ENCODE peak calls at places on chromosomes 4 and X, in four cellular contexts. P, D, R and O are unnamed samples.

GRCh38 chrX:72018277-72019112 is 107.8 kb downstream of the NHSL2 start:
- DNase-seq in P (peak), D (peak), R (peak), O (peak)

GRCh38 chr4:38099020-38099600 is 138.9 kb downstream of the PTTG2 start:
- DNase-seq in P (no peak), D (no peak), R (no peak), O (no peak)

GRCh38 chrX:25131055-25131454 is 115.3 kb upstream of the ARX start:
- DNase-seq in P (no peak), D (no peak), R (no peak), O (no peak)

GRCh38 chr4:118931791-118932190 is 43.1 kb downstream of the SYNPO2 start:
- DNase-seq in P (no peak), D (no peak), R (no peak), O (no peak)

GRCh38 chr4:13544556-13545393 is 467 bp upstream of the NKX3-2 start:
- DNase-seq in P (peak), D (peak), R (peak), O (peak)

GRCh38 chrX:97616883-97617510 is 733.3 kb downstream of the RPA4 start:
- DNase-seq in P (no peak), D (no peak), R (no peak), O (no peak)

GRCh38 chr4:184854673-184855072 is 28.9 kb upstream of the ACSL1 start:
- DNase-seq in P (no peak), D (no peak), R (no peak), O (no peak)

GRCh38 chrX:75154871-75155270 is 1.2 kb downstream of the ABCB7 start:
- DNase-seq in P (no peak), D (no peak), R (no peak), O (no peak)

GRCh38 chr4:10237131-10237530 is 120.5 kb upstream of the WDR1 start:
- DNase-seq in P (no peak), D (no peak), R (no peak), O (no peak)

GRCh38 chr4:184322328-184323025 is 104.8 kb upstream of the ENPP6 start:
- DNase-seq in P (no peak), D (no peak), R (no peak), O (no peak)

DNA sequence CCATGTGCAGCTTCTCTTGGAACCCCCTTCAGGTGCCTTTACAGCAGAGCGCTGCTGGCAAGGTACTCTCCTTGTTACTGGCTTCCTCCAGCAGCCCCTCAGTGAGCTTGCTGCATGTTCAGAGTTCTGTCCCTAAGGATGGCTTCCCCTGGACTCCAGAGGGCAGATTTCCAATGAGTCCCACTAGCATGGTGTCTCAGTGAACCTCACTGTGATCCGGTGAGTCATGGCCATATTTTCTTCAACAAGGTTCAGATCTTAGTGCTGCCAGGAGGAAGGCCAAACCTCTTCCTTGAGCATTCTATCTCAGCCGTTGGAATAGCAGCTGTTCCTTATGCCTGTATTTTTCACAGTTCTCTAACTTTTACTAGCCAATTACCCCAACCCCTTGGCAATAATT is 98.8 kb downstream of the CASK start:
- DNase-seq in P (no peak), D (no peak), R (no peak), O (no peak)
- TF ChIP-seq CTCF in P (no peak), D (no peak), R (no peak), O (no peak)

GRCh38 chr4:162499478-162499877 is 335.7 kb upstream of the FSTL5 start:
- DNase-seq in P (no peak), D (no peak), R (no peak), O (no peak)
- TF ChIP-seq CTCF in P (no peak), D (no peak), R (no peak), O (peak)

GRCh38 chrX:121322159-121322558 is 274.7 kb downstream of the GLUD2 start:
- DNase-seq in P (no peak), D (no peak), R (no peak), O (no peak)
- TF ChIP-seq CTCF in P (no peak), D (no peak), R (no peak), O (no peak)

GRCh38 chrX:41457618-41458192 is 10.6 kb downstream of the NYX start:
- DNase-seq in P (no peak), D (peak), R (no peak), O (no peak)
- TF ChIP-seq CTCF in P (no peak), D (peak), R (no peak), O (peak)

DNA sequence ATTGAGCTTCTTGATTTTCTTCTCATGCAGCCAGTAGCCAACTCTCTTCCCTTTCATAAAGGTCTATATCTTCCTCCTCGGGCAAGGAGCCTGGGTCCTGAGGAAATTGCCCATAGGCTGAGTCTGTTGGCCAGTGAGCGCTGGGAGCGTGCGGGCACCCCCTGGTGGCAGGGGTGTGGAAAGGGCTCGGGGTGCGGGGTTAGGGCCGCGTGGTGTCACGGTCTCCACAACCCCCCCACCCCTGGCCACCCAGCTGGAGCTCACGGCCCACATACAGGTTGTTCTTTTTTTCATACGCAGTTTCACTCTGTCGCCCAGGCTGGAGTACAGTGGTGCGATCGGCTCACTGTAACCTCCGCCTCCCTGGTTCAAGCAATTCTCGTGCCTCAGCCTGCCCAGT is 13.1 kb downstream of the RBM10 start:
- DNase-seq in P (peak), D (no peak), R (no peak), O (no peak)
- TF ChIP-seq CTCF in P (no peak), D (peak), R (no peak), O (peak)

DNA sequence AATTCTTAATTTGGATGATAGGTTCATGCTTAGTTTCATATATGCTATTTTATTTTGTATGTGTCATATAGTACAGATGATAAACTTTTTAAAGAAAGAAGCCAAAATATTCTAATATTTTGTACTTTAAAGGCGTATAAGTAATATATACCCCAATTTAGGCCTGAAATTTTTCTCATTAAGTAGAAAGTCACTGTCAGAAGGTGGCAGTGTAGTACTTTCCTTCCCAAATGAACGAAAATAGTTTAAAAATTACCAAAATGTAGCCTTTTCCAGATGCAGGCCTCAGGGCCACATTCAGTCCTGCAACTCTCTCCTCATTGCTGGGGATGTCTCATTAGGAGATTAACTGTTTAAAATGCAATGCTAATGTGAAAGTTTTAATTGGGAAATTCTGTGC is 1263.6 kb downstream of the C4orf33 start:
- DNase-seq in P (no peak), D (no peak), R (no peak), O (no peak)
- TF ChIP-seq CTCF in P (no peak), D (peak), R (peak), O (peak)

DNA sequence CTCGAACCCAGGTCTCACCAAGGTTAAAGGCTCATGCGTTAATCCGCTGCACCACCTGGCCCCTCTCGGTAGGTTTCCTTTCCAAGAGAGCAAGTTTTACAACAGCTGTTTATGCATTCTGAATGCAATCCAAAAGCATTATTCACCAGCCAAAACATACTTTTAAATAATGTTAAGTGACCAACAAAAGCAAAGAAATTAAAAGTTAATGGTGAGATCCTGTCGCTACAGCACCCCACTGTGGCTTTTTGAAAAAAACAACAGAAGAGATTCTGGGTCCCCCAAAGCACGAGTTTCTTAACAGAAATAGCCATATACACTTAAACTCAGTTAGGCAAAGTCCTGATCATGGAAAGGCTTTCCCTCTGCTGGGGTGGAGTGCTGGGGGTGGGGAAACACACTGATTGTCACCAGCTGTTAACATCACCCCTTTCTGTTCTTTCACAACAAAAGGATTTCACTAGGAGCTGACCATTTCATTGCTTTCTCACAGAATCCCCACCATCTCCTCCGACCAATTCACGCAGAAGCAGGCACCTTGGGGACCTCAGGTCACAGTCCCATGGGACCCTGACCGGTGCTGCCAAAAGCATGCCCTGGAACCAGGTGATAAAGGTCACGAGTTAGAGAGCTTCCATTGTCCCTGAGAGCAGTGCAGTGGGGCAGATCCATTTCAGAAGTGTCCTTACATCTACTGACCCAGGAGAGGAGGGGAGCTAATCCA is 51.2 kb downstream of the ZNF827 start:
- DNase-seq in P (no peak), D (no peak), R (no peak), O (no peak)
- TF ChIP-seq CTCF in P (no peak), D (no peak), R (no peak), O (no peak)

GRCh38 chr4:66633472-66633871 is 911.8 kb downstream of the CENPC start:
- DNase-seq in P (no peak), D (no peak), R (no peak), O (no peak)
- TF ChIP-seq CTCF in P (no peak), D (no peak), R (no peak), O (no peak)

DNA sequence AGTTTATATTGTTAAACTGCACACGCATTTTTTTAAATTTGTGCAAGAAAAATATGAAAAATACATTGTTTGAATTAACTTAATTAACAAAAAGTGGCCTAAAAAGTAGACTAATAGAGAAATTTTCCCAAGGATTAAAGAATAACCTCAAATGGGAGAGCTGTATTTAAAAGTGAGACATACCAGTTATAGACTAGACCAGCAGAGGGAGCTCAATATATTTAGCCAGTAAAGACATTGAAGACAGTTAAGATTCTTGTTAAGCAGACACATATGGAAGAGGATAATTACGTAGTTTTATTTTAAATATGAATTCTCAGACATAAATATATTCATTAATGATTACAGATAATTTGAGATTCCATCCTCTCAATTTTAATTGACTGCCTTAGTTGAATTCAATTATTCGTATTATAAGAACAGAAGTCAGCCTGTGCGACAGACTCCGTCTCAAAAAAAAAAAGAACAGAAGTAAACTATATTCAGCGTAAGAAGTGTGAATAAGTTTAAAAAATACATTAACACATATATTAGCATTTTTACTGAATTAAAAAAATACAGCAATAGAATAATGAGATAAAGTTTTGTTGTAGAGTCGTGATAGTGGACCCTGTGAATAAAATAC is 64.8 kb downstream of the GLRA3 start:
- DNase-seq in P (no peak), D (no peak), R (no peak), O (no peak)
- TF ChIP-seq CTCF in P (peak), D (peak), R (peak), O (peak)